ENCODE peak calls at places on chromosomes 3 and 15, in ten cellular contexts. V is AG04450; K is hepatocyte; M is stimulated activated CD8-positive, alpha-beta memory T cell treated with anti-CD3 and anti-CD28 coated beads, Interleukin-12 subunit alpha, Interleukin-12 subunit beta, amount 100 ng/mL, for 1 hour; T is fibroblast of lung; A is heart left ventricle; C is brain microvascular endothelial cell; O is islet precursor cell; H is stimulated activated naive B cell treated with anti-CD40 and anti-IgM and Interleukin-4, amounts not matched to agents 10 μg/mL and 1 μg/mL and 100 μg/mL, for 72 hours; P is HT1080. U is an unnamed sample.

GRCh38 chr3:37290551-37290950 is 116.2 kb upstream of the LRRFIP2 start:
- DNase-seq in V (peak; percentile 34), C (no peak), P (peak; percentile 47), T (peak; percentile 36), M (no peak), O (no peak), K (no peak), H (no peak), A (no peak), U (no peak)

GRCh38 chr3:131735544-131735943 is 232.8 kb upstream of the MRPL3 start:
- DNase-seq in C (no peak), P (no peak), H (no peak), T (no peak), K (no peak), A (no peak), M (no peak), O (no peak), V (no peak), U (no peak)

GRCh38 chr15:60301024-60301423 is 96.8 kb downstream of the ANXA2 start:
- DNase-seq in C (no peak), P (peak; percentile 72), A (no peak), O (no peak), V (no peak), K (no peak), H (no peak), M (no peak), T (no peak), U (no peak)

GRCh38 chr15:91472316-91472756 is 372.3 kb downstream of the SV2B start:
- DNase-seq in K (no peak), T (peak; percentile 64), M (no peak), O (no peak), P (no peak), C (no peak), V (no peak), H (no peak), A (no peak), U (no peak)

GRCh38 chr15:40281057-40281850 is 1.6 kb downstream of the ANKRD63 start:
- DNase-seq in H (no peak), V (no peak), T (no peak), M (no peak), P (no peak), C (no peak), O (no peak), A (peak; percentile 62), K (no peak), U (no peak)

GRCh38 chr15:48469681-48470080 is 138.5 kb downstream of the DUT start:
- DNase-seq in A (no peak), P (peak; percentile 36), C (no peak), V (no peak), M (no peak), O (no peak), T (no peak), H (no peak), K (no peak), U (no peak)

GRCh38 chr3:178629430-178630178 is 93.4 kb downstream of the KCNMB2 start:
- DNase-seq in H (no peak), O (no peak), T (no peak), P (peak; percentile 36), A (no peak), V (no peak), C (no peak), M (no peak), K (no peak), U (no peak)

GRCh38 chr3:79255696-79256095 is 512.1 kb downstream of the ROBO1 start:
- DNase-seq in O (no peak), T (no peak), K (no peak), C (no peak), M (no peak), H (no peak), P (no peak), A (no peak), V (no peak), U (no peak)

GRCh38 chr3:61682671-61683408 is 121.5 kb downstream of the PTPRG start:
- DNase-seq in O (no peak), K (peak; percentile 24), P (no peak), V (no peak), A (no peak), C (no peak), M (no peak), H (no peak), T (no peak), U (no peak)

GRCh38 chr15:85976986-85977385 is 102.7 kb upstream of the AGBL1 start:
- DNase-seq in A (no peak), O (no peak), K (no peak), M (no peak), C (no peak), H (no peak), P (peak; percentile 70), V (no peak), T (no peak), U (no peak)

GRCh38 chr3:149314807-149315578 is 18.4 kb downstream of the TM4SF18 start:
- DNase-seq in T (peak; percentile 74), O (no peak), P (peak; percentile 91), A (no peak), C (peak; percentile 62), M (no peak), V (peak; percentile 15), H (no peak), K (peak; percentile 56), U (no peak)

GRCh38 chr3:194487289-194488006 is 646 bp upstream of the ATP13A3 start:
- DNase-seq in H (peak; percentile 43), T (no peak), K (peak; percentile 53), C (no peak), P (no peak), O (peak; percentile 57), M (no peak), V (no peak), A (peak; percentile 74), U (peak; percentile 70)

GRCh38 chr3:160434071-160434470 is 15.5 kb downstream of the TRIM59 start:
- DNase-seq in M (no peak), C (peak; percentile 14), O (no peak), P (no peak), H (no peak), A (no peak), V (no peak), T (peak; percentile 40), K (no peak), U (no peak)

U was measured in KG1.